ENCODE peak calls at places on chromosomes 7 and 10, in eight cellular contexts. L is tibial nerve; P is AG04450; A is aorta; Q is suprapubic skin; T is CD4-positive, CD25-positive, alpha-beta regulatory T cell; X is left ventricle myocardium inferior; O is iPS DF 6.9. E is an unnamed sample.

GRCh38 chr10:99353182-99353581 is 24.0 kb downstream of the CNNM1 start:
- DNase-seq in P (no peak), Q (no peak), T (no peak), O (no peak), A (no peak), X (no peak), L (no peak), E (no peak)

GRCh38 chr7:144830024-144830785 is 5.6 kb downstream of the TPK1 start:
- DNase-seq in X (no peak), P (no peak), T (no peak), Q (no peak), O (no peak), L (no peak), A (no peak), E (peak; percentile 62)

GRCh38 chr7:151178236-151178635 is 8.8 kb downstream of the ASB10 start:
- DNase-seq in L (no peak), A (no peak), P (no peak), O (no peak), T (no peak), X (no peak), Q (no peak), E (no peak)

GRCh38 chr10:118543714-118544400 is 51.6 kb downstream of the PRLHR start:
- DNase-seq in O (peak; percentile 57), X (peak; percentile 27), L (no peak), A (no peak), T (peak; percentile 44), P (no peak), Q (no peak), E (peak; percentile 66)

GRCh38 chr10:119139464-119140067 is 25.9 kb downstream of the SFXN4 start:
- DNase-seq in T (peak; percentile 73), A (no peak), O (peak; percentile 20), X (peak; percentile 35), L (peak; percentile 20), P (no peak), Q (no peak), E (peak; percentile 53)

GRCh38 chr10:130181858-130182257 is 45.7 kb downstream of the GLRX3 start:
- DNase-seq in X (no peak), O (no peak), A (no peak), Q (no peak), T (no peak), L (no peak), P (no peak), E (no peak)

GRCh38 chr7:2523941-2524807 is 4.6 kb downstream of the LFNG start:
- DNase-seq in O (no peak), X (peak; percentile 84), Q (no peak), T (peak; percentile 42), L (no peak), P (no peak), A (peak; percentile 81), E (peak; percentile 80)

GRCh38 chr10:32379314-32379949 is 32.5 kb upstream of the EPC1 start:
- DNase-seq in X (no peak), A (no peak), T (peak; percentile 79), O (no peak), Q (no peak), P (no peak), L (no peak), E (no peak)

GRCh38 chr10:120979435-120980315 is 128.5 kb downstream of the WDR11 start:
- DNase-seq in L (no peak), X (no peak), T (peak; percentile 38), Q (no peak), O (no peak), A (no peak), P (no peak), E (peak; percentile 94)

GRCh38 chr10:132611026-132611910 is 73.7 kb downstream of the INPP5A start:
- DNase-seq in T (no peak), P (no peak), O (no peak), Q (no peak), A (no peak), X (no peak), L (no peak), E (no peak)

GRCh38 chr10:119203006-119203405 is 4.4 kb upstream of the GRK5 start:
- DNase-seq in Q (no peak), X (no peak), A (no peak), L (no peak), T (no peak), P (no peak), O (no peak), E (no peak)

GRCh38 chr7:84017653-84018052 is 176.9 kb downstream of the SEMA3A start:
- DNase-seq in L (no peak), A (no peak), X (no peak), T (no peak), O (no peak), P (no peak), Q (no peak), E (no peak)

GRCh38 chr7:192035-192649 is at the start of gene FAM20C:
- DNase-seq in L (peak; percentile 77), A (peak; percentile 94), X (peak; percentile 89), Q (peak; percentile 90), T (peak; percentile 18), P (peak; percentile 55), O (no peak), E (peak; percentile 80)

GRCh38 chr10:21473135-21473534 is 52.3 kb downstream of the SKIDA1 start:
- DNase-seq in L (no peak), A (no peak), P (no peak), X (no peak), T (no peak), O (peak; percentile 75), Q (no peak), E (peak; percentile 36)

GRCh38 chr7:124723012-124723411 is 42.6 kb downstream of the GPR37 start:
- DNase-seq in O (no peak), Q (no peak), A (no peak), T (no peak), X (no peak), P (no peak), L (no peak), E (no peak)

GRCh38 chr7:150999497-151000225 is 8.8 kb downstream of the NOS3 start:
- DNase-seq in T (no peak), X (no peak), L (no peak), P (no peak), Q (no peak), O (no peak), A (no peak), E (no peak)

DNA sequence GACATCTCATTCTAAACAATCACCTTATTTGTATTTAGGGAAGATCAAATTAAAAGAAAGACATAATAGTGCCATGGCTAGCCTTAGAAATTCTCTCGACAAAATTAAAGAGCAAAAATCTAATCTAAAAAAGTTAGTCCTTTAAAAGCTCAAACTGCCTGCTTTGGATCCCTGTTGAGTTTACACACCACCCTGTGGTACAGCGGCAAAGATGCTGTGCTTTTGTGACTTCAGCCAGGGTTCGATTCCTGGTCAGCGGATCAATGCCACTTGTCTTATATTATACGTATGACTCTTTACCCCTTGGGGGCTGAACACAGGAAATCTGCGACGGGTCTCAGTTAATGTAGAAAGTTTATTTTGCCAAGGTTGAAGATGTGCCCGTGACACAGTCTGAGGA is 51.3 kb upstream of the VOPP1 start:
- DNase-seq in L (no peak), A (no peak), Q (no peak), P (no peak), X (no peak), O (no peak), T (no peak), E (no peak)
- H3K9me3 ChIP-seq in L (no peaks in the 10 kb centered on the region), A (no peaks in the 10 kb centered on the region), Q (no peaks in the 10 kb centered on the region), P (peaks cover 19% of the 10 kb centered on the region), X (peaks cover 23% of the 10 kb centered on the region), O (peaks cover 2% of the 10 kb centered on the region), T (peaks cover 7% of the 10 kb centered on the region), E (peaks cover 5% of the 10 kb centered on the region)

DNA sequence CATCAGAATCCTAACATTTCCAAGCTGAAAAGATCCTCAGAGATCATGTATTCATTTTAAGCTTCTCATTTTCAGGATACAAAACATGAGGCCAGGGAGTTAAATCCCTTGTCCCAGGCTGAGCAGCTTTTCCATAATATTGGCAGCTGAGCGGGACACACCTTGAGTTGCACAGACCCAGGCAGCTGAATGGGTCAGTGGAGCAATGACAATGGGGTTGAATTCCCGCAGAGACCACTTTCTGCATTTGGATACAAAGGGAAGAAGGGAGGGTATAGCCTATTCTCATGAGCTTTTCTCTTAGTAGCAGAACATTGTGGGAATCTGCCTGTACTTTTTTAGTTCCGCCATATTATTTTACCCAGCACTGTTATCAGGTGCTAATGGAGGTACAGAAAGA is 49.5 kb downstream of the PRR15 start:
- DNase-seq in T (no peak), X (no peak), P (no peak), A (no peak), Q (no peak), O (no peak), L (no peak), E (no peak)
- H3K4me3 ChIP-seq in T (no peak overlapping the region), X (no peak overlapping the region), P (no peak overlapping the region), A (no peak overlapping the region), Q (no peak overlapping the region), O (no peak overlapping the region), L (no peak overlapping the region), E (no peak overlapping the region)

DNA sequence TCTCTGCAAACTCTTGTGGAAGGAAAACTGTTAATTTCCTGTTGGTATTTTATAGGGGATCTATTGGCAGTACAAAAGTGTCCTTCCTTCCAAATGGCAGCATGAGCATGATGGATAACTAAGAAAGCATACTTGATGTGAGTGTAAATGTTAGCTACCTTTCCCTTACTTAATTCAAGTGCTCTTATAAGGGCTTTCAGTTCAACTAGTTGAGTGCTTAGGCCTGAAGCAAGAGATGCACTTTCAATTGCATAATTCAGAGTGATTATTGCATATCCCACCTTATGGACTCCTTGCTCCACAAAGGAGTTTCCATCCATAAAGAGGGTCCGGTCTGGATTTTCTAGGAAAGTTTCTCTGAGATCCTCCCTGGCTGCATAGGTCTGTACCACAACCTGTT is 56.3 kb upstream of the CYP2C8 start:
- DNase-seq in O (no peak), T (no peak), X (no peak), A (no peak), P (no peak), Q (no peak), L (no peak), E (no peak)
- H3K9me3 ChIP-seq in O (peaks cover 3% of the 10 kb centered on the region), T (no peaks in the 10 kb centered on the region), X (peaks cover 5% of the 10 kb centered on the region), A (peaks cover 2% of the 10 kb centered on the region), P (no peaks in the 10 kb centered on the region), Q (peaks cover 9% of the 10 kb centered on the region), L (no peaks in the 10 kb centered on the region), E (peaks cover 17% of the 10 kb centered on the region)

DNA sequence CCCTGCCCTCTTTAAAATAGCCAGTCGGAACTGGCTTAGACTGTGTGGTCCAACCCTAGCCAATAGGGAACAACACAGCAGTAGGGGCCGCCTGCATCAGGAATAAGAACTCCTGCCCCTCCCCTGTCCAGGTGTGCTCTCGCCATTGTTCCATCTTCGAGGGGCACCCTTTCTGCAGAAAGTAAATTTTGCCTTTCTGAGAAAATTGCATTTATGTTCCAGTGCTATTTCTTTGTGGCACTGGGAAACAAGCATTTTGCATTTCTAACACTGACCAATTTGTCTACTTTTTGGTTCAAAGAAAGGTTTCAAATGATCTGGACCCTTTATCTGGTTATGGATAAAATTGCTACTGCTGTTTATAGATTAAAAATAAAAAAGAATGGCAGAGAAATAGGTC is 90.2 kb upstream of the AGBL3 start:
- DNase-seq in T (no peak), O (no peak), L (no peak), A (no peak), P (no peak), X (no peak), Q (no peak), E (no peak)
- H3K4me3 ChIP-seq in T (no peak overlapping the region), O (no peak overlapping the region), L (no peak overlapping the region), A (no peak overlapping the region), P (no peak overlapping the region), X (no peak overlapping the region), Q (no peak overlapping the region), E (no peak overlapping the region)